ENCODE peak calls at places on chromosomes 7 and 10, in five cellular contexts. X, R, M, U and G are unnamed samples.

GRCh38 chr10:102801978-102802377 is 35.2 kb downstream of the CYP17A1 start:
- DNase-seq in M (no peak), U (no peak), X (no peak), R (no peak), G (no peak)

GRCh38 chr10:47384148-47384921 is at the start of gene ZNF488:
- DNase-seq in U (peak; percentile 81), X (peak; percentile 13), R (peak; percentile 39), M (peak; percentile 79), G (peak; percentile 84)

GRCh38 chr10:119368991-119369869 is 161.9 kb downstream of the GRK5 start:
- DNase-seq in X (no peak), R (no peak), M (no peak), U (no peak), G (no peak)

GRCh38 chr7:6589151-6589828 is 531 bp upstream of the INTS15 start:
- DNase-seq in M (no peak), U (no peak), R (no peak), X (no peak), G (no peak)

GRCh38 chr10:118310822-118311221 is 31.3 kb downstream of the FAM204A start:
- DNase-seq in M (no peak), U (no peak), X (no peak), R (no peak), G (no peak)

GRCh38 chr10:130998046-130998435 is 313.5 kb downstream of the TCERG1L start:
- DNase-seq in U (no peak), X (no peak), M (no peak), R (no peak), G (no peak)

GRCh38 chr7:137579913-137580640 is 236.5 kb upstream of the PTN start:
- DNase-seq in X (no peak), M (no peak), U (no peak), R (no peak), G (no peak)

GRCh38 chr7:91557789-91558396 is 293.7 kb downstream of the FZD1 start:
- DNase-seq in X (no peak), M (no peak), R (no peak), U (peak; percentile 38), G (no peak)

GRCh38 chr10:79068203-79068561 is 584 bp upstream of the ZMIZ1 start:
- DNase-seq in U (no peak), R (no peak), M (no peak), X (no peak), G (no peak)

GRCh38 chr10:49542353-49542752 is 3.4 kb upstream of the ERCC6 start:
- DNase-seq in M (no peak), X (no peak), U (no peak), R (no peak), G (no peak)

GRCh38 chr10:3239920-3240909 is 67.6 kb upstream of the PITRM1 start:
- DNase-seq in M (no peak), X (no peak), U (no peak), R (no peak), G (no peak)

GRCh38 chr10:2529945-2530344 is 537.4 kb upstream of the PFKP start:
- DNase-seq in U (no peak), M (no peak), X (no peak), R (no peak), G (no peak)

GRCh38 chr10:127195571-127196226 is 692 bp downstream of the INSYN2A start:
- DNase-seq in R (no peak), M (peak; percentile 51), U (no peak), X (no peak), G (no peak)

GRCh38 chr7:107939472-107940145 is 48.6 kb downstream of the DLD start:
- DNase-seq in M (no peak), U (no peak), X (peak; percentile 28), R (no peak), G (no peak)

GRCh38 chr7:20158684-20159083 is 58.5 kb downstream of the MACC1 start:
- DNase-seq in U (no peak), X (no peak), M (no peak), R (no peak), G (no peak)

GRCh38 chr7:43585521-43585920 is 2.6 kb downstream of the STK17A start:
- DNase-seq in X (no peak), R (no peak), M (no peak), U (no peak), G (no peak)

GRCh38 chr10:88297103-88297502 is 286.0 kb downstream of the RNLS start:
- DNase-seq in R (no peak), M (no peak), X (no peak), U (no peak), G (no peak)

GRCh38 chr10:91462423-91462822 is 52.3 kb downstream of the HECTD2 start:
- DNase-seq in M (no peak), U (no peak), X (no peak), R (no peak), G (no peak)

GRCh38 chr10:55146032-55146431 is 345.0 kb upstream of the PCDH15 start:
- DNase-seq in R (no peak), U (no peak), X (no peak), M (no peak), G (no peak)

GRCh38 chr10:26367771-26368170 is 70.4 kb upstream of the APBB1IP start:
- DNase-seq in R (no peak), X (no peak), M (peak; percentile 78), U (no peak), G (no peak)

GRCh38 chr7:50068026-50068425 is 25.0 kb downstream of the ZPBP start:
- DNase-seq in X (no peak), U (no peak), M (peak; percentile 4), R (peak; percentile 26), G (no peak)

GRCh38 chr10:63593576-63593975 is 72.4 kb downstream of the REEP3 start:
- DNase-seq in U (no peak), X (no peak), R (no peak), M (no peak), G (peak; percentile 27)

GRCh38 chr7:121079425-121080169 is 91.1 kb downstream of the CPED1 start:
- DNase-seq in X (no peak), R (no peak), U (no peak), M (no peak), G (no peak)

GRCh38 chr10:13613519-13613918 is 26.8 kb downstream of the PRPF18 start:
- DNase-seq in M (peak; percentile 68), U (peak; percentile 9), X (no peak), R (no peak), G (no peak)

GRCh38 chr10:49178489-49179471 is 9.4 kb downstream of the TMEM273 start:
- DNase-seq in U (no peak), M (no peak), X (no peak), R (no peak), G (no peak)

GRCh38 chr7:82624965-82625364 is 181.4 kb upstream of the CACNA2D1 start:
- DNase-seq in R (no peak), U (no peak), X (no peak), M (no peak), G (no peak)

GRCh38 chr7:69630292-69630691 is 32.0 kb downstream of the AUTS2 start:
- DNase-seq in U (no peak), M (no peak), R (no peak), X (no peak), G (no peak)

GRCh38 chr7:128121731-128122576 is 90.7 kb upstream of the LRRC4 start:
- DNase-seq in M (no peak), R (no peak), U (no peak), X (no peak), G (no peak)

GRCh38 chr7:50739744-50740455 is 42.8 kb downstream of the GRB10 start:
- DNase-seq in R (peak; percentile 55), M (no peak), U (no peak), X (no peak), G (no peak)

GRCh38 chr7:36137754-36138153 is 15.3 kb upstream of the EEPD1 start:
- DNase-seq in M (no peak), R (no peak), U (no peak), X (no peak), G (no peak)

GRCh38 chr10:86259901-86260562 is 106.6 kb downstream of the GRID1 start:
- DNase-seq in U (no peak), M (no peak), X (no peak), R (no peak), G (no peak)

GRCh38 chr10:86306628-86307278 is 59.8 kb downstream of the GRID1 start:
- DNase-seq in R (no peak), M (peak; percentile 82), X (no peak), U (no peak), G (no peak)

GRCh38 chr7:106770191-106770590 is 94.9 kb upstream of the PIK3CG start:
- DNase-seq in X (no peak), U (no peak), R (no peak), M (no peak), G (no peak)

GRCh38 chr7:36039671-36040070 is 113.4 kb upstream of the EEPD1 start:
- DNase-seq in U (no peak), R (no peak), X (no peak), M (no peak), G (no peak)

GRCh38 chr10:92848441-92849233 is at the start of gene EXOC6:
- DNase-seq in U (peak; percentile 73), R (peak; percentile 80), X (no peak), M (peak; percentile 93), G (peak; percentile 43)
- TF ChIP-seq CTCF in U (no peak), R (no peak), X (no peak), M (peak; percentile 30), G (no peak)

DNA sequence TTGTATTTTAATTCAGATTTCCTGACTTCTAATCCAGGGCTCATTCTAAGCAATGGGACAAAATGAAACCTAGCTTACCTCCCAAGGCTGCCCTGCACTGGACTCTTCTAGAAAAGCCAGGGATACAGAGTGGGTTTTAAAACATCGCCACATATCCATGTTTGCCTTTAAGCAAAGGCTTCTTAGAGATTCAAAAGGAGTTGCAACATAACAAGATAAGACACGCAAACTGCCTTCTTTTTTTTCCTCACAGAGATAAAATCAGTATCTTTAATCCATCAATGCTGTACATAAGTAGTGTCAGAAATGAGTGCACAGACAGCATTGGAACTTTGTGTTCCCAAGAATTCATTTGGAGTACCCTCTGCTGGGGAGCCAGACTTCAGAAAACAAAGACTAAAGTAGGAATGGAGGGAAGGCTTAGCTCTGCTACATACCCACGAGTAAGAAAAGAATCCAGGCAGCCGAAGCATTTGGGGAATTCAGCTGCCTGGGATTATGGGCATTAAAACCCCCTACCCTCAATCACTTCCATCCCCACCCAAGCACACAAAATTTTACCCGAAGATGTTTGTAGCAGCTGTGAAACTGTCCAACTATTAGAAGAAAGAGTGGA is 427.8 kb downstream of the ARL4A start:
- DNase-seq in R (no peak), M (peak; percentile 79), X (no peak), U (peak; percentile 7), G (no peak)
- TF ChIP-seq CTCF in R (no peak), M (no peak), X (no peak), U (no peak), G (no peak)

GRCh38 chr7:55307123-55307916 is 57.8 kb upstream of the LANCL2 start:
- DNase-seq in X (no peak), R (no peak), M (peak; percentile 34), U (no peak), G (no peak)
- TF ChIP-seq CTCF in X (no peak), R (no peak), M (peak; percentile 22), U (no peak), G (no peak)

GRCh38 chr7:94223375-94224084 is 171.2 kb upstream of the COL1A2 start:
- DNase-seq in M (peak; percentile 83), X (no peak), U (no peak), R (no peak), G (no peak)
- TF ChIP-seq CTCF in M (peak; percentile 59), X (no peak), U (no peak), R (no peak), G (peak; percentile 48)